ENCODE peak calls at places on chromosome 1, in five cellular contexts. Z, Y, U, A and N are unnamed samples.

GRCh38 chr1:225428879-225429455 is 1.1 kb upstream of the LBR start:
- DNase-seq in Z (no peak), Y (no peak), U (no peak), A (no peak), N (no peak)

GRCh38 chr1:52836035-52836434 is 6.5 kb upstream of the ZYG11A start:
- DNase-seq in Z (no peak), Y (no peak), U (no peak), A (no peak), N (no peak)

GRCh38 chr1:59434336-59434735 is 137.4 kb downstream of the FGGY start:
- DNase-seq in Z (no peak), Y (no peak), U (no peak), A (no peak), N (peak)

GRCh38 chr1:234521802-234522185 is 42.8 kb upstream of the TARBP1 start:
- DNase-seq in Z (no peak), Y (no peak), U (no peak), A (no peak), N (no peak)

GRCh38 chr1:8006037-8006963 is 19.8 kb downstream of the ERRFI1 start:
- DNase-seq in Z (no peak), Y (no peak), U (peak), A (no peak), N (no peak)

GRCh38 chr1:23129846-23130245 is 38.8 kb downstream of the LUZP1 start:
- DNase-seq in Z (no peak), Y (no peak), U (no peak), A (no peak), N (no peak)

GRCh38 chr1:182794802-182795201 is 5.2 kb downstream of the NPL start:
- DNase-seq in Z (no peak), Y (no peak), U (no peak), A (peak), N (no peak)

GRCh38 chr1:28601696-28602095 is 9.6 kb downstream of the RAB42 start:
- DNase-seq in Z (no peak), Y (no peak), U (no peak), A (no peak), N (peak)

GRCh38 chr1:168513656-168514404 is 30.0 kb downstream of the XCL2 start:
- DNase-seq in Z (no peak), Y (no peak), U (no peak), A (no peak), N (no peak)

GRCh38 chr1:11413907-11414495 is 65.0 kb upstream of the DISP3 start:
- DNase-seq in Z (no peak), Y (no peak), U (no peak), A (no peak), N (no peak)

GRCh38 chr1:59173721-59174120 is 123.2 kb upstream of the FGGY start:
- DNase-seq in Z (no peak), Y (no peak), U (no peak), A (peak), N (peak)

GRCh38 chr1:43938383-43938782 is 4.8 kb downstream of the ARTN start:
- DNase-seq in Z (no peak), Y (no peak), U (no peak), A (no peak), N (no peak)

GRCh38 chr1:200873671-200874397 is 1.1 kb downstream of the GPR25 start:
- DNase-seq in Z (no peak), Y (no peak), U (no peak), A (no peak), N (no peak)

GRCh38 chr1:160161965-160162705 is 10.7 kb downstream of the ATP1A4 start:
- DNase-seq in Z (no peak), Y (peak), U (no peak), A (no peak), N (peak)

GRCh38 chr1:19918057-19918456 is 5.4 kb downstream of the PLA2G2E start:
- DNase-seq in Z (peak), Y (peak), U (peak), A (peak), N (peak)

GRCh38 chr1:236425031-236425663 is 31.1 kb downstream of the EDARADD start:
- DNase-seq in Z (no peak), Y (no peak), U (no peak), A (no peak), N (no peak)

GRCh38 chr1:21295059-21295401 is 4.8 kb upstream of the ECE1 start:
- DNase-seq in Z (no peak), Y (no peak), U (no peak), A (no peak), N (no peak)

GRCh38 chr1:44775930-44776748 is 799 bp downstream of the RPS8 start:
- DNase-seq in Z (no peak), Y (peak), U (no peak), A (peak), N (no peak)

GRCh38 chr1:200302192-200302892 is 107.5 kb downstream of the ZNF281 start:
- DNase-seq in Z (peak), Y (peak), U (no peak), A (no peak), N (no peak)

GRCh38 chr1:147892731-147893214 is 9.8 kb upstream of the GJA8 start:
- DNase-seq in Z (no peak), Y (peak), U (peak), A (no peak), N (peak)

GRCh38 chr1:10252508-10252907 is 42.1 kb downstream of the KIF1B start:
- DNase-seq in Z (no peak), Y (no peak), U (no peak), A (no peak), N (peak)

GRCh38 chr1:80533775-80534314 is 1266.9 kb upstream of the ADGRL2 start:
- DNase-seq in Z (no peak), Y (no peak), U (no peak), A (no peak), N (no peak)

GRCh38 chr1:77370161-77370560 is 88.3 kb downstream of the AK5 start:
- DNase-seq in Z (no peak), Y (peak), U (no peak), A (no peak), N (peak)

GRCh38 chr1:110538082-110538481 is 19.1 kb upstream of the KCNA10 start:
- DNase-seq in Z (no peak), Y (peak), U (no peak), A (no peak), N (no peak)

GRCh38 chr1:3789421-3790300 is 6.6 kb downstream of the LRRC47 start:
- DNase-seq in Z (no peak), Y (no peak), U (no peak), A (no peak), N (no peak)

GRCh38 chr1:39266269-39266668 is 61.8 kb downstream of the MACF1 start:
- DNase-seq in Z (no peak), Y (peak), U (no peak), A (no peak), N (peak)